ENCODE peak calls at places on chromosomes 7 and 10, in four cellular contexts. One of them, this sample, is unnamed.

GRCh38 chr10:42149027-42149700 is 489.2 kb downstream of the ZNF33B start:
- DNase-seq in lower leg skin: no peak
- DNase-seq in aorta: peak; percentile 60
- DNase-seq in cardiac muscle cell: peak; percentile 1
- DNase-seq in this sample: peak; percentile 59

GRCh38 chr10:124696446-124697392 is 47.5 kb downstream of the FAM53B start:
- DNase-seq in cardiac muscle cell: no peak
- DNase-seq in aorta: peak; percentile 44
- DNase-seq in lower leg skin: no peak
- DNase-seq in this sample: no peak

GRCh38 chr7:29593458-29593857 is 29.8 kb downstream of the PRR15 start:
- DNase-seq in lower leg skin: no peak
- DNase-seq in cardiac muscle cell: no peak
- DNase-seq in aorta: no peak
- DNase-seq in this sample: no peak

GRCh38 chr7:44918029-44918428 is 32.7 kb upstream of the PURB start:
- DNase-seq in lower leg skin: no peak
- DNase-seq in aorta: no peak
- DNase-seq in cardiac muscle cell: no peak
- DNase-seq in this sample: no peak

GRCh38 chr10:113225903-113226302 is 275.9 kb downstream of the TCF7L2 start:
- DNase-seq in lower leg skin: no peak
- DNase-seq in aorta: no peak
- DNase-seq in cardiac muscle cell: no peak
- DNase-seq in this sample: no peak

GRCh38 chr7:134832367-134832766 is 52.9 kb downstream of the CALD1 start:
- DNase-seq in lower leg skin: no peak
- DNase-seq in cardiac muscle cell: no peak
- DNase-seq in aorta: no peak
- DNase-seq in this sample: no peak

GRCh38 chr10:35336921-35337741 is 822 bp downstream of the CCNY start:
- DNase-seq in aorta: peak; percentile 67
- DNase-seq in cardiac muscle cell: peak; percentile 38
- DNase-seq in lower leg skin: no peak
- DNase-seq in this sample: peak; percentile 76

GRCh38 chr7:123208793-123209192 is 9.0 kb upstream of the SLC13A1 start:
- DNase-seq in cardiac muscle cell: peak; percentile 51
- DNase-seq in aorta: no peak
- DNase-seq in lower leg skin: no peak
- DNase-seq in this sample: no peak

GRCh38 chr10:26214538-26215461 is 1.8 kb upstream of the GAD2 start:
- DNase-seq in cardiac muscle cell: no peak
- DNase-seq in aorta: no peak
- DNase-seq in lower leg skin: no peak
- DNase-seq in this sample: no peak

This sample was measured in RWPE2.